ENCODE peak calls at places on chromosomes 11 and 22, in ten cellular contexts. K is right lobe of liver; S is body of pancreas; A is CD4-positive, alpha-beta T cell; J is lower leg skin; G is heart left ventricle; B is fibroblast of pulmonary artery; C is B cell; X is fibroblast of villous mesenchyme; E is A549. D is an unnamed sample.

GRCh38 chr22:28341001-28341400 is 338.6 kb downstream of the TTC28 start:
- DNase-seq in K (no peak), S (no peak), A (no peak), J (no peak), G (no peak), B (peak), C (no peak), X (no peak), E (no peak), D (no peak)

GRCh38 chr11:72100462-72100861 is 2.6 kb downstream of the LAMTOR1 start:
- DNase-seq in K (no peak), S (no peak), A (no peak), J (no peak), G (no peak), B (no peak), C (no peak), X (no peak), E (no peak), D (no peak)

GRCh38 chr22:35558719-35559118 is 18.1 kb downstream of the RASD2 start:
- DNase-seq in K (no peak), S (no peak), A (no peak), J (no peak), G (no peak), B (no peak), C (no peak), X (no peak), E (no peak), D (no peak)

GRCh38 chr22:20720692-20721408 is 53.1 kb upstream of the SERPIND1 start:
- DNase-seq in K (no peak), S (no peak), A (no peak), J (no peak), G (no peak), B (no peak), C (no peak), X (no peak), E (no peak), D (no peak)

GRCh38 chr11:119843760-119844330 is 114.8 kb upstream of the NECTIN1 start:
- DNase-seq in K (no peak), S (no peak), A (no peak), J (no peak), G (no peak), B (no peak), C (no peak), X (no peak), E (no peak), D (no peak)

GRCh38 chr11:76257040-76257730 is 50.9 kb upstream of the WNT11 start:
- DNase-seq in K (no peak), S (no peak), A (no peak), J (no peak), G (no peak), B (no peak), C (no peak), X (no peak), E (no peak), D (no peak)

GRCh38 chr11:36409152-36409713 is 100.8 kb downstream of the TRAF6 start:
- DNase-seq in K (peak), S (no peak), A (no peak), J (no peak), G (no peak), B (peak), C (no peak), X (peak), E (no peak), D (no peak)

GRCh38 chr11:122756417-122756816 is 81.9 kb upstream of the CRTAM start:
- DNase-seq in K (no peak), S (no peak), A (peak), J (peak), G (peak), B (no peak), C (peak), X (no peak), E (no peak), D (no peak)

GRCh38 chr11:128881221-128881620 is 9.9 kb upstream of the KCNJ5 start:
- DNase-seq in K (no peak), S (no peak), A (no peak), J (no peak), G (no peak), B (no peak), C (no peak), X (no peak), E (no peak), D (no peak)

GRCh38 chr11:14312736-14313438 is 46.1 kb downstream of the RRAS2 start:
- DNase-seq in K (no peak), S (no peak), A (no peak), J (no peak), G (no peak), B (no peak), C (no peak), X (peak), E (no peak), D (no peak)

GRCh38 chr22:44924098-44924497 is 85.7 kb downstream of the PHF21B start:
- DNase-seq in K (no peak), S (no peak), A (no peak), J (no peak), G (no peak), B (no peak), C (no peak), X (no peak), E (no peak), D (no peak)

GRCh38 chr11:111512296-111513239 is at the start of gene BTG4:
- DNase-seq in K (no peak), S (no peak), A (no peak), J (no peak), G (no peak), B (no peak), C (no peak), X (no peak), E (peak), D (peak)

GRCh38 chr22:22787805-22788459 is 99.7 kb upstream of the IGLL5 start:
- DNase-seq in K (peak), S (peak), A (peak), J (no peak), G (no peak), B (peak), C (peak), X (peak), E (peak), D (no peak)

GRCh38 chr11:61880050-61880449 is 11.3 kb downstream of the FADS3 start:
- DNase-seq in K (no peak), S (no peak), A (no peak), J (no peak), G (no peak), B (no peak), C (peak), X (no peak), E (no peak), D (no peak)

GRCh38 chr11:84214557-84214956 is 928.4 kb upstream of the CCDC90B start:
- DNase-seq in K (no peak), S (no peak), A (no peak), J (no peak), G (no peak), B (no peak), C (no peak), X (no peak), E (no peak), D (no peak)

GRCh38 chr11:110027627-110028371 is 65.4 kb upstream of the ZC3H12C start:
- DNase-seq in K (no peak), S (no peak), A (no peak), J (no peak), G (no peak), B (no peak), C (no peak), X (no peak), E (no peak), D (no peak)

GRCh38 chr11:112227002-112227401 is 774 bp downstream of the PTS start:
- DNase-seq in K (no peak), S (no peak), A (no peak), J (no peak), G (no peak), B (peak), C (no peak), X (peak), E (peak), D (no peak)

GRCh38 chr11:20617346-20617745 is 17.9 kb downstream of the SLC6A5 start:
- DNase-seq in K (no peak), S (no peak), A (no peak), J (no peak), G (no peak), B (peak), C (no peak), X (no peak), E (no peak), D (no peak)

GRCh38 chr11:129223701-129224149 is 31.6 kb upstream of the ARHGAP32 start:
- DNase-seq in K (no peak), S (no peak), A (no peak), J (no peak), G (no peak), B (peak), C (no peak), X (peak), E (no peak), D (no peak)

GRCh38 chr11:10298342-10298741 is 4.3 kb upstream of the SBF2 start:
- DNase-seq in K (no peak), S (no peak), A (no peak), J (no peak), G (no peak), B (peak), C (peak), X (peak), E (peak), D (no peak)
- TF ChIP-seq CTCF in K (no peak), S (no peak), A (no peak), J (no peak), G (no peak), B (peak), C (peak), X (peak), E (no peak), D (no peak)

DNA sequence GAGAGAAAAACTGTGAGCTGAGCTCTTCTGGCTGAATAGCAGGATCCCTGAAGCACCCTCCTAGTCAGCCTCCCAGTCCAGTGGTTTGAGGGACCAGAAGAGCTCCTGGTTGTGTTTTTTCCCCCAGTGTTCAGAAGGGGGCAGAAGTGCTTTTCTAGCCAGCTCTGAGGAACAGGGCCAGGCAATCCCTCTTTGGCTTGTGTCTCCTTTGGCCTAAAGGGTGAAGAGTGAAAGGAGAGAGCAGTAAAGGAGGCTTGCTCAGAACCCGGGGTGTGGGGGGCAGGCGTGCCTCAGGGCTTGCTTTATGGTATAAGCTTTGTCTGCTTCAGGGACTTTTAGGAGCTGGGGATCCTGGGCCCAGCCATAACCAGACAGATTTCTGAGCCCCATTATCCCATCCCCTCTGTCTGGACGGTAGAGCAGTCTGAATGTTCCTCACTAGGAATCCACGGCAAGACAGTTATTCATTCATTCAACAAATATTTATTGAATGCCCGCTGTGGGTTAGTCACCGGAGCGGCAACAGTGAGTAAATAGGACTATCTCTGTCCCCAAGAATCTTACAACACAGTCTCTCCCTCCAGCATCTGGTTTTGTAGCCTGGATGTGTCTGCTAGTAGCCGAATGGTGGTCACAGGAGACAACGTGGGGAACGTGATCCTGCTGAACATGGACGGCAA is 14.5 kb downstream of the ACP2 start:
- DNase-seq in K (no peak), S (no peak), A (no peak), J (no peak), G (peak), B (peak), C (no peak), X (peak), E (peak), D (no peak)
- TF ChIP-seq CTCF in K (no peak), S (peak), A (peak), J (no peak), G (peak), B (peak), C (no peak), X (peak), E (peak), D (no peak)

GRCh38 chr11:117730256-117730800 is 66.7 kb downstream of the DSCAML1 start:
- DNase-seq in K (no peak), S (no peak), A (no peak), J (no peak), G (no peak), B (no peak), C (no peak), X (no peak), E (no peak), D (no peak)
- TF ChIP-seq CTCF in K (no peak), S (no peak), A (no peak), J (no peak), G (no peak), B (no peak), C (no peak), X (no peak), E (no peak), D (no peak)

DNA sequence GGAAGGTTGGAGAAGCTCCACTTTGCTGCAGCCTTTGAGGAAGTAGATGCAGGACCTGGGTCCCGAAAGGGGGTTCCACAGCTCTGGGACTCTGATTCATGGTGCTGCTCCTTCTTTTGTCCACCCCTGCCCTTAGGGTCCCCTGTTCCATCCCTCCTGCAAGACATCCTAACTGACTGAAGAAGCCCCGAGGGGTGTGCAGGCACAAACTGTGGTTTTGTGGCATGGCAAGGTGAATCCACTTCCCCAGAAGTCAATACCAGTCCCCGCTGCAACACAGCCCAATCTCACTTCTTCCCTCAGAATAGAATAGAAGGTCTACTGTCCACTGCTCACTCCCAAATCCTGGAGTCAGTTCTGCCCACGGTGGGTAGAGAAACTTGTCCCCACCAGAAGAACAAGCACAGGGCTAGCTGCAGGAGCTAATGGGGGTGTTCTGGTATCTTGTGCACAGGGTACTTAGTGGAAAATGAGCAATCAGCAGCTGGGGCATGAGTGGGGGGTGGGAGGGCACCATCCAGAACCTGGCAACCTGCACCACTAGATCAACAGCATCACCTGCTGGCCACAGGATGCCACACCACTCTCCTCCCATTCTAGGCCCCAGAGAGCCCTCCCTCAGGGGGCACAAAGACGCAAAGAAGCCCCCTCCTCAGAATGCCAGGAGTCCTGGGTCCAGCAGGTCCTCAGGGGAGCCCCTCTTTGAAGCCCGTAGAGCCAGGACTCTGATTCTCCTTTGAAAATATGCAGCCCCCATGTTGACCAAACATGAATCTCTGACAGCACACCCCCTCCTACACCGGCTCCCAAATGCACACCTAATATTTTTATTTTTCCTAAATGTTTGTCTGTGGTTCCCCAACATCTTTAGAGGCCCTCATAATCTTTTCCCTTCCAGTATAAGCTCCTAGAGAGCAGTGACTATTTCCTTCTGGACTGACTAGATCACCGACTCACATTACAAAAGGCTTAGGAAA is 14.1 kb downstream of the SPATA19 start:
- DNase-seq in K (no peak), S (no peak), A (no peak), J (no peak), G (no peak), B (no peak), C (no peak), X (no peak), E (no peak), D (no peak)
- TF ChIP-seq CTCF in K (peak), S (no peak), A (no peak), J (no peak), G (no peak), B (no peak), C (no peak), X (no peak), E (no peak), D (no peak)

GRCh38 chr11:24391165-24391564 is 105.7 kb upstream of the LUZP2 start:
- DNase-seq in K (no peak), S (no peak), A (no peak), J (no peak), G (no peak), B (peak), C (no peak), X (peak), E (peak), D (no peak)

GRCh38 chr11:24383137-24383536 is 113.7 kb upstream of the LUZP2 start:
- DNase-seq in K (no peak), S (no peak), A (no peak), J (no peak), G (no peak), B (no peak), C (no peak), X (no peak), E (no peak), D (no peak)

GRCh38 chr11:24389575-24389974 is 107.3 kb upstream of the LUZP2 start:
- DNase-seq in K (no peak), S (no peak), A (no peak), J (no peak), G (no peak), B (no peak), C (no peak), X (no peak), E (no peak), D (no peak)

DNA sequence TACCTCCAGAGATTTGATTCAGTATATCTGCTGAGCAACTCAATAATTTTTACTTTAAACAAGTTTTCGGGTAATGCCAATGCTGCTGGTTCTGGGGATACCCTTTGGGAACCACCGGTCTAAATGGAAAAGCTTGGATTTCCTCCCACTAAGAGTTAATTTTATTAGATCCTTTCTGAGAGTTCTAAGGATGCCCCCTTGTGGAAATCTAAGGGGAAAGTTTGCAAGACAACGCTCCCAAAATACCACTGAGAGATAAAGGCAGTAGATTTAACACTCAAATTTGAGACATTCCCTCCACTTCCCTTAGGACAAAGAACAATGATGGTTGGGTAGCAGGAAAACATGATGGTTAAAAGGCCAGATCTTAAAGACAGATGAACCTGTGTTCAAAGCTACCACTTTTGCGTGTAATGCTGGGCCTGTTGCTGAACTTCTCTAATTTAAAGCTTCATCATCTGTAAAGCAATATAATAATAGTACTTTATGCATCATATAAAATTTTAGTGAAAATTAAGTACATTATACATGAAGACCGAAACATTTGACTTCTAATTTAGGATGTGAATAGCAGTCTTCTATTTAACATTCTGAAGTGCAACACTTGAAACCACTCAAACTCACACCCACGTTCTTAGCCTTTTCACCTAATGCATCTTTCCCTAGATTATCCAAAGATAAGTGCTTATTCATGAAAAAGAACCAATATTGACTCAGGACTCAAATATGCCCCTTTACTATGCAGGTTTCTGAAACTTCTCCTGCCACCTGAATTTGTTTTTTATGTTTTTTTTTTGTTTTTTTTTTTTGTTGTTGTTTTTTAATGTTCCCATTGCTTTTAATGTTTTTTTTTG is 110.1 kb upstream of the LUZP2 start:
- DNase-seq in K (no peak), S (no peak), A (no peak), J (no peak), G (no peak), B (peak), C (no peak), X (peak), E (peak), D (no peak)
- TF ChIP-seq CTCF in K (peak), S (peak), A (no peak), J (no peak), G (peak), B (peak), C (no peak), X (peak), E (no peak), D (peak)

GRCh38 chr11:12087075-12087775 is 23.2 kb upstream of the MICAL2 start:
- DNase-seq in K (no peak), S (no peak), A (no peak), J (peak), G (no peak), B (peak), C (no peak), X (peak), E (peak), D (no peak)
- TF ChIP-seq CTCF in K (no peak), S (no peak), A (no peak), J (no peak), G (no peak), B (peak), C (no peak), X (peak), E (no peak), D (no peak)

DNA sequence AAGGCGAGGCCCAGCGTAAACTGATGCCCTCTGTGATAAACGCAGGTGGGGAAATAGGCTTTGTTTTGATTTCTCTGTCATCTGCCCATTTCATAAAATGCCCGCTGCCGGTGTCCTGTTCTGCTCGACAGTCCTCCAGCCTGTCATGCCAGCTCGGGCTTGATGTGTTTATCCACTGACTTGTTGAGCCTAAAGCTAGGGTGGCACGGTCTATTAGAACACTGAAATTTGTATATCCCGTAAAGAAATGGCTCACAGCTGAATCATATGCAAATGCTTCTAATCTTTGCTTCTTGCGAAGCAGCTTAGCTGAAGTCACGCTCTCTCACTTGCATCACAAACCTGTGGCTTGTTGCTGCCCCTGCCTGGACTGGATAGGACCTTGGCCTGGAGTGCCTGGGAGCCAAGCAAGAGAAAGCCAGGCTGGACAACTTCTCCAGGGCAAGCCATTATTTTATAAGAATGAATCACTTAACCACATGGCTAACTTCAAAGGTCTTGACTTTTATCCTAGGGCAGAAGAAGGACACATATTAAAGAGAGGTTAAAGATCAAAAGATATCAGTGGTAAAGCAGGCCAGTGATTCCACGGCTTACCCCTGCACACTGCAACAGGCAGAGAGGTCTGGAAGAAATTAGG is 33.1 kb downstream of the EHF start:
- DNase-seq in K (peak), S (peak), A (no peak), J (peak), G (no peak), B (peak), C (peak), X (peak), E (peak), D (no peak)
- TF ChIP-seq CTCF in K (no peak), S (peak), A (no peak), J (no peak), G (no peak), B (peak), C (no peak), X (peak), E (peak), D (no peak)